ENCODE peak calls at places on chromosomes 6 and 20, in eight cellular contexts. One of them, this sample, is unnamed.

GRCh38 chr6:76703786-76704185 is 631.3 kb upstream of the IMPG1 start:
- DNase-seq in lower lobe of right lung: no peak
- DNase-seq in skeletal muscle cell: no peak
- DNase-seq in stimulated activated naive CD8-positive, alpha-beta T cell treated with anti-CD3 and anti-CD28 coated beads, Interleukin-15, Interleukin-2, amounts not matched to agents 100 U/mL and 50 U/mL, for 24 hours: no peak
- DNase-seq in GDM1: no peak
- DNase-seq in fibroblast of the aortic adventitia: no peak
- DNase-seq in GM13977: no peak
- DNase-seq in astrocyte of the hippocampus: no peak
- DNase-seq in this sample: no peak

GRCh38 chr6:53107091-53107490 is 41.5 kb downstream of the GCM1 start:
- DNase-seq in lower lobe of right lung: no peak
- DNase-seq in skeletal muscle cell: no peak
- DNase-seq in stimulated activated naive CD8-positive, alpha-beta T cell treated with anti-CD3 and anti-CD28 coated beads, Interleukin-15, Interleukin-2, amounts not matched to agents 100 U/mL and 50 U/mL, for 24 hours: no peak
- DNase-seq in GDM1: no peak
- DNase-seq in fibroblast of the aortic adventitia: peak; percentile 49
- DNase-seq in GM13977: no peak
- DNase-seq in astrocyte of the hippocampus: peak; percentile 88
- DNase-seq in this sample: no peak

GRCh38 chr20:57198359-57199072 is 67.9 kb downstream of the BMP7 start:
- DNase-seq in lower lobe of right lung: no peak
- DNase-seq in skeletal muscle cell: no peak
- DNase-seq in stimulated activated naive CD8-positive, alpha-beta T cell treated with anti-CD3 and anti-CD28 coated beads, Interleukin-15, Interleukin-2, amounts not matched to agents 100 U/mL and 50 U/mL, for 24 hours: no peak
- DNase-seq in GDM1: no peak
- DNase-seq in fibroblast of the aortic adventitia: no peak
- DNase-seq in GM13977: no peak
- DNase-seq in astrocyte of the hippocampus: peak; percentile 14
- DNase-seq in this sample: no peak

GRCh38 chr6:92473056-92473455 is 946.3 kb downstream of the EPHA7 start:
- DNase-seq in lower lobe of right lung: no peak
- DNase-seq in skeletal muscle cell: no peak
- DNase-seq in stimulated activated naive CD8-positive, alpha-beta T cell treated with anti-CD3 and anti-CD28 coated beads, Interleukin-15, Interleukin-2, amounts not matched to agents 100 U/mL and 50 U/mL, for 24 hours: no peak
- DNase-seq in GDM1: no peak
- DNase-seq in fibroblast of the aortic adventitia: no peak
- DNase-seq in GM13977: no peak
- DNase-seq in astrocyte of the hippocampus: no peak
- DNase-seq in this sample: no peak

GRCh38 chr6:11381801-11382513 is 149.5 kb upstream of the NEDD9 start:
- DNase-seq in lower lobe of right lung: peak; percentile 64
- DNase-seq in skeletal muscle cell: no peak
- DNase-seq in stimulated activated naive CD8-positive, alpha-beta T cell treated with anti-CD3 and anti-CD28 coated beads, Interleukin-15, Interleukin-2, amounts not matched to agents 100 U/mL and 50 U/mL, for 24 hours: peak; percentile 64
- DNase-seq in GDM1: peak; percentile 84
- DNase-seq in fibroblast of the aortic adventitia: no peak
- DNase-seq in GM13977: peak; percentile 62
- DNase-seq in astrocyte of the hippocampus: no peak
- DNase-seq in this sample: peak; percentile 94

GRCh38 chr6:139473239-139473701 is 98.8 kb upstream of the CITED2 start:
- DNase-seq in lower lobe of right lung: no peak
- DNase-seq in skeletal muscle cell: no peak
- DNase-seq in stimulated activated naive CD8-positive, alpha-beta T cell treated with anti-CD3 and anti-CD28 coated beads, Interleukin-15, Interleukin-2, amounts not matched to agents 100 U/mL and 50 U/mL, for 24 hours: no peak
- DNase-seq in GDM1: no peak
- DNase-seq in fibroblast of the aortic adventitia: peak; percentile 82
- DNase-seq in GM13977: no peak
- DNase-seq in astrocyte of the hippocampus: peak; percentile 53
- DNase-seq in this sample: no peak

GRCh38 chr6:155224031-155224451 is 39.8 kb upstream of the CLDN20 start:
- DNase-seq in lower lobe of right lung: no peak
- DNase-seq in skeletal muscle cell: peak; percentile 61
- DNase-seq in stimulated activated naive CD8-positive, alpha-beta T cell treated with anti-CD3 and anti-CD28 coated beads, Interleukin-15, Interleukin-2, amounts not matched to agents 100 U/mL and 50 U/mL, for 24 hours: peak; percentile 26
- DNase-seq in GDM1: no peak
- DNase-seq in fibroblast of the aortic adventitia: peak; percentile 77
- DNase-seq in GM13977: peak; percentile 81
- DNase-seq in astrocyte of the hippocampus: peak; percentile 78
- DNase-seq in this sample: peak; percentile 91

GRCh38 chr6:158041788-158042187 is 60.1 kb downstream of the SYNJ2 start:
- DNase-seq in lower lobe of right lung: peak; percentile 18
- DNase-seq in skeletal muscle cell: no peak
- DNase-seq in stimulated activated naive CD8-positive, alpha-beta T cell treated with anti-CD3 and anti-CD28 coated beads, Interleukin-15, Interleukin-2, amounts not matched to agents 100 U/mL and 50 U/mL, for 24 hours: no peak
- DNase-seq in GDM1: no peak
- DNase-seq in fibroblast of the aortic adventitia: no peak
- DNase-seq in GM13977: no peak
- DNase-seq in astrocyte of the hippocampus: no peak
- DNase-seq in this sample: no peak

GRCh38 chr6:26312501-26313390 is 52.3 kb upstream of the BTN3A2 start:
- DNase-seq in lower lobe of right lung: peak; percentile 72
- DNase-seq in skeletal muscle cell: peak; percentile 79
- DNase-seq in stimulated activated naive CD8-positive, alpha-beta T cell treated with anti-CD3 and anti-CD28 coated beads, Interleukin-15, Interleukin-2, amounts not matched to agents 100 U/mL and 50 U/mL, for 24 hours: peak; percentile 86
- DNase-seq in GDM1: peak; percentile 60
- DNase-seq in fibroblast of the aortic adventitia: peak; percentile 94
- DNase-seq in GM13977: no peak
- DNase-seq in astrocyte of the hippocampus: peak; percentile 84
- DNase-seq in this sample: peak; percentile 92

This sample was measured in GM12865.